ENCODE peak calls at places on chromosome 13, in six cellular contexts. Y is SHP77 treated with DMSO at 0.1 percent for 48 hours; Z is colonic mucosa; H is Jurkat, Clone E6-1; N is activated naive CD4-positive, alpha-beta T cell; S is uterus. B is an unnamed sample.

GRCh38 chr13:24097064-24097463 is 63.5 kb upstream of the SPATA13 start:
- DNase-seq in Z (no peak), Y (no peak), H (no peak), S (no peak), N (no peak), B (no peak)

GRCh38 chr13:114325729-114326128 is 11.4 kb downstream of the CHAMP1 start:
- DNase-seq in Z (no peak), N (no peak), H (no peak), S (no peak), Y (no peak), B (no peak)

GRCh38 chr13:97142452-97142851 is 79.7 kb upstream of the MBNL2 start:
- DNase-seq in H (no peak), Z (peak; percentile 77), N (no peak), Y (peak; percentile 83), S (no peak), B (no peak)

GRCh38 chr13:36193151-36193855 is 21.1 kb downstream of the SOHLH2 start:
- DNase-seq in N (no peak), Y (no peak), H (no peak), Z (no peak), S (no peak), B (no peak)

GRCh38 chr13:31000889-31001288 is 68.4 kb downstream of the TEX26 start:
- DNase-seq in S (no peak), H (no peak), N (no peak), Z (no peak), Y (no peak), B (no peak)

GRCh38 chr13:73096173-73097117 is 37.6 kb downstream of the KLF5 start:
- DNase-seq in H (no peak), N (no peak), Y (no peak), Z (no peak), S (no peak), B (no peak)

GRCh38 chr13:89930861-89931260 is 1416.6 kb upstream of the MIR17HG start:
- DNase-seq in H (no peak), Y (no peak), Z (no peak), S (no peak), N (no peak), B (no peak)

GRCh38 chr13:113731192-113732175 is 27.5 kb upstream of the TMEM255B start:
- DNase-seq in N (no peak), Z (no peak), S (no peak), Y (no peak), H (no peak), B (no peak)

GRCh38 chr13:95481051-95481775 is 71.3 kb upstream of the CLDN10 start:
- DNase-seq in S (no peak), Z (no peak), H (no peak), N (no peak), Y (no peak), B (no peak)

GRCh38 chr13:40503966-40504591 is 162.4 kb downstream of the FOXO1 start:
- DNase-seq in S (no peak), H (no peak), Y (no peak), N (no peak), Z (no peak), B (no peak)